ENCODE peak calls at places on chromosomes 4 and X, in four cellular contexts. One of them, this sample, is unnamed.

GRCh38 chr4:14168919-14169318 is 541.4 kb upstream of the BOD1L1 start:
- DNase-seq in IMR-90: peak; percentile 91
- DNase-seq in K562: no peak
- DNase-seq in HepG2: no peak
- DNase-seq in this sample: peak; percentile 56

GRCh38 chr4:37430718-37431416 is 186.3 kb downstream of the NWD2 start:
- DNase-seq in IMR-90: no peak
- DNase-seq in K562: no peak
- DNase-seq in HepG2: peak; percentile 27
- DNase-seq in this sample: no peak

GRCh38 chr4:16496501-16496900 is 270.2 kb upstream of the TAPT1 start:
- DNase-seq in IMR-90: peak; percentile 67
- DNase-seq in K562: no peak
- DNase-seq in HepG2: no peak
- DNase-seq in this sample: no peak

GRCh38 chrX:54921427-54922021 is 900 bp downstream of the TRO start:
- DNase-seq in IMR-90: peak; percentile 72
- DNase-seq in K562: no peak
- DNase-seq in HepG2: peak; percentile 40
- DNase-seq in this sample: no peak

GRCh38 chr4:152640058-152640921 is 39.5 kb downstream of the TMEM154 start:
- DNase-seq in IMR-90: peak; percentile 28
- DNase-seq in K562: peak; percentile 48
- DNase-seq in HepG2: no peak
- DNase-seq in this sample: peak; percentile 25

GRCh38 chrX:1398431-1399340 is 6.8 kb upstream of the SLC25A6 start:
- DNase-seq in IMR-90: peak; percentile 16
- DNase-seq in K562: no peak
- DNase-seq in HepG2: no peak
- DNase-seq in this sample: no peak

GRCh38 chr4:53763813-53764597 is 172.7 kb upstream of the LNX1 start:
- DNase-seq in IMR-90: peak; percentile 89
- DNase-seq in K562: no peak
- DNase-seq in HepG2: no peak
- DNase-seq in this sample: no peak

GRCh38 chrX:152926923-152927322 is 29.1 kb downstream of the ZNF185 start:
- DNase-seq in IMR-90: peak; percentile 10
- DNase-seq in K562: no peak
- DNase-seq in HepG2: no peak
- DNase-seq in this sample: no peak

GRCh38 chr4:43757147-43757546 is 691.5 kb downstream of the KCTD8 start:
- DNase-seq in IMR-90: no peak
- DNase-seq in K562: no peak
- DNase-seq in HepG2: no peak
- DNase-seq in this sample: no peak

GRCh38 chr4:7052923-7053715 is 9.9 kb downstream of the TADA2B start:
- DNase-seq in IMR-90: no peak
- DNase-seq in K562: no peak
- DNase-seq in HepG2: no peak
- DNase-seq in this sample: no peak

GRCh38 chr4:24278693-24279092 is 305.7 kb downstream of the DHX15 start:
- DNase-seq in IMR-90: peak; percentile 73
- DNase-seq in K562: no peak
- DNase-seq in HepG2: no peak
- DNase-seq in this sample: no peak

DNA sequence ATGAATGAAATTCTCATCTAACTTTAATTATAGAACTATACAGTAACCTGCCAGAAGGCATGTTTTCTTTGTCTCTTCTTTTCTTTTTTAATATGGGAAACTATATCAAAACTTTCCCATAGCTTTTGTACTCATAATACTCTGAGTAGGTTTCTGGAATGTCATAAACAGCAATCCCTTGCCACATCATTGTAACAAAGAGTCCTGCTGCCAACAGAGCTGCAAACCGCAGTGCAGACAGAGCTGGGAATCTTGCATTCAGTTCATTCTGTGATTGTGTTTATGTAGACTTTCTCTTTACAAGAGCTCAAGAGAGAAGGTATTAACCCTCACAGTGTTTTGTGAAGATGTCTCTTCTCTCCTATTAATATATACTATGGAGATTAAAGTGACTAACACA is 304.4 kb upstream of the SLIT2 start:
- DNase-seq in IMR-90: peak; percentile 74
- DNase-seq in K562: no peak
- DNase-seq in HepG2: no peak
- DNase-seq in this sample: no peak
- TF ChIP-seq MAZ in IMR-90: no peak
- TF ChIP-seq MAZ in K562: no peak
- TF ChIP-seq MAZ in HepG2: no peak
- TF ChIP-seq MAZ in this sample: no peak

DNA sequence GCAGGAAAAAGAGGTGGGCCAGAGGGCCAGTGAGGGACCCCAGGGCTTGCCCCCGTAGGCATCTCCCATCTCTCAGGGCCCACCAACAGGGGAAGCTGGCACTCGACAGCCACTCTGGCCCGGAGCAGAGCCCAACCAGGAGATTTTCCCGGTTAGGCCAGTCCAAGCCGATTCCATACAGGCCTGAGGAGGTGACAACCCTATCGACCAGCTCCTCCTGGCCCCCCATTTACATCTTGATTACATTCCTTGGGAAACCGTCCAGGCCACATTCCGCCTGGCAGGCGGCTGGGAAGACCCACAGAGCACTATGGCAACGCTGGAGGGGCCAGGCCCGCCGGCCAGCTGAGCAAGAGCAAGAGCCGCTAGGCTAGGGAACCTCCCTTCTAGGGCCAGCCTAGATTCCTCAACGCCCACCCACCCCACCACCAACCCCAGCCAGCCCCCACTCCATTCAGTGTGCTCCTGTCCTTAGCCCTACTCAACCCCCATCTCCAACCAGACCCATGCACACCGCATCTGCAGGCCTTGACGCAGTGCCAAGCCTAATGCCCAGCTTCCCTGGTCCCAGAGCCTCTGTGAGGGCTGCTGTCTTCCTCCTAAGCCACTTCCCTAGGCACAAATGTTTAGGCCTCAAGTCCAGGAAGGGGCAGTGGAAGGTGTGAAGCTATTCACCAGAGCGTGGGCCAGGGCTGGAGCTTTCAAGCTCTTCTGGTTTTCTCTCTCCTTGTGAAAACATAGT is 161.2 kb downstream of the EFNB1 start:
- DNase-seq in IMR-90: peak; percentile 82
- DNase-seq in K562: peak; percentile 4
- DNase-seq in HepG2: no peak
- DNase-seq in this sample: no peak
- TF ChIP-seq MAZ in IMR-90: no peak
- TF ChIP-seq MAZ in K562: no peak
- TF ChIP-seq MAZ in HepG2: no peak
- TF ChIP-seq MAZ in this sample: no peak

GRCh38 chr4:74654230-74654681 is 140.1 kb downstream of the BTC start:
- DNase-seq in IMR-90: peak; percentile 43
- DNase-seq in K562: no peak
- DNase-seq in HepG2: peak; percentile 97
- DNase-seq in this sample: peak; percentile 59
- TF ChIP-seq MAZ in IMR-90: no peak
- TF ChIP-seq MAZ in K562: no peak
- TF ChIP-seq MAZ in HepG2: peak; percentile 50
- TF ChIP-seq MAZ in this sample: no peak

GRCh38 chr4:157739237-157739636 is 433.6 kb downstream of the GASK1B start:
- DNase-seq in IMR-90: no peak
- DNase-seq in K562: no peak
- DNase-seq in HepG2: no peak
- DNase-seq in this sample: no peak
- TF ChIP-seq MAZ in IMR-90: no peak
- TF ChIP-seq MAZ in K562: no peak
- TF ChIP-seq MAZ in HepG2: no peak
- TF ChIP-seq MAZ in this sample: no peak

GRCh38 chr4:47662975-47663374 is 174.9 kb downstream of the CORIN start:
- DNase-seq in IMR-90: no peak
- DNase-seq in K562: peak; percentile 16
- DNase-seq in HepG2: peak; percentile 23
- DNase-seq in this sample: peak; percentile 21
- TF ChIP-seq MAZ in IMR-90: no peak
- TF ChIP-seq MAZ in K562: no peak
- TF ChIP-seq MAZ in HepG2: no peak
- TF ChIP-seq MAZ in this sample: no peak

GRCh38 chr4:186881521-186882220 is 158.0 kb upstream of the FAT1 start:
- DNase-seq in IMR-90: peak; percentile 67
- DNase-seq in K562: no peak
- DNase-seq in HepG2: no peak
- DNase-seq in this sample: no peak
- TF ChIP-seq MAZ in IMR-90: no peak
- TF ChIP-seq MAZ in K562: no peak
- TF ChIP-seq MAZ in HepG2: no peak
- TF ChIP-seq MAZ in this sample: no peak

DNA sequence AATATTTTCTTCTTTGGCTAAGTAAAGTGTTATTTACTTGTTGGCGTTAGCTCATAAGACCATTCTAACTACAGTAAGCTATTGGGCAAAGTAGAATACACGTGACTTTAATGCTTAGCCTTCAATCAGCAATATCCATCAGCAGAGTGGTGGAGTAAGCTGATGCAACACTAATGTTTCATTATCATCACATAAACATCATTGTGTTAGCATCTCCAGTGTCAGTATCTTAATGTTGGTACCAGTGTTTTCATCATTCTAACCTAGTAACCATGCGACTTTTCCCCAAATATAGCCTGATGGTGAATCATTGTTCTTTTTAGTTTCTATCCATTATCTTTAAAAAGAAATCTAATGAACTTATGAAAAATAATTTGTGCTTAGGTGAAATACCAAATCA is 48.5 kb downstream of the APOOL start:
- DNase-seq in IMR-90: peak; percentile 11
- DNase-seq in K562: no peak
- DNase-seq in HepG2: no peak
- DNase-seq in this sample: no peak
- TF ChIP-seq MAZ in IMR-90: no peak
- TF ChIP-seq MAZ in K562: no peak
- TF ChIP-seq MAZ in HepG2: no peak
- TF ChIP-seq MAZ in this sample: no peak